ENCODE peak calls at places on chromosome 3, in nine cellular contexts. S is colonic mucosa, L is coronary artery, E is stomach, P is fibroblast of lung, W is ovary, A is dorsolateral prefrontal cortex, Q is Peyer's patch, Z is HFF-Myc. V is an unnamed sample.

GRCh38 chr3:69568458-69568857 is 170.8 kb upstream of the MITF start:
- DNase-seq in P (peak; percentile 88), Q (no peak), Z (no peak), A (no peak), E (no peak), L (no peak), S (no peak), W (no peak), V (no peak)

GRCh38 chr3:183411216-183411922 is 17.1 kb downstream of the MCF2L2 start:
- DNase-seq in W (no peak), A (no peak), P (no peak), Z (no peak), L (no peak), S (no peak), Q (no peak), E (no peak), V (no peak)

GRCh38 chr3:183680061-183680460 is 17.5 kb upstream of the YEATS2 start:
- DNase-seq in Q (no peak), A (no peak), S (no peak), P (no peak), Z (no peak), W (no peak), L (no peak), E (no peak), V (no peak)

GRCh38 chr3:175432338-175433025 is 573.3 kb downstream of the NAALADL2 start:
- DNase-seq in Q (no peak), L (no peak), S (no peak), A (no peak), W (no peak), Z (peak; percentile 82), E (no peak), P (peak; percentile 53), V (no peak)

GRCh38 chr3:172647823-172648222 is 63.0 kb downstream of the NCEH1 start:
- DNase-seq in Z (no peak), L (no peak), A (no peak), P (no peak), S (no peak), Q (no peak), E (peak; percentile 70), W (no peak), V (no peak)

GRCh38 chr3:186514296-186515002 is 29.7 kb downstream of the CRYGS start:
- DNase-seq in P (no peak), S (no peak), L (no peak), E (no peak), Q (no peak), Z (no peak), A (no peak), W (no peak), V (no peak)

GRCh38 chr3:18099611-18100010 is 325.5 kb downstream of the SATB1 start:
- DNase-seq in S (no peak), A (no peak), Q (no peak), W (no peak), L (no peak), P (no peak), E (no peak), Z (no peak), V (no peak)

GRCh38 chr3:142705256-142705655 is 18.6 kb upstream of the TRPC1 start:
- DNase-seq in A (no peak), L (no peak), P (peak; percentile 12), Z (no peak), W (no peak), S (no peak), E (no peak), Q (no peak), V (no peak)

GRCh38 chr3:4895848-4896247 is 83.4 kb upstream of the BHLHE40 start:
- DNase-seq in A (no peak), Q (no peak), W (peak; percentile 44), E (no peak), P (peak; percentile 3), S (no peak), Z (no peak), L (no peak), V (no peak)

GRCh38 chr3:120436523-120437050 is 14.2 kb downstream of the FSTL1 start:
- DNase-seq in Z (no peak), P (no peak), W (no peak), Q (no peak), A (no peak), E (no peak), S (no peak), L (peak; percentile 50), V (no peak)

GRCh38 chr3:123385499-123385898 is 63.4 kb downstream of the ADCY5 start:
- DNase-seq in Q (no peak), S (no peak), W (peak; percentile 15), L (no peak), E (no peak), A (no peak), Z (no peak), P (no peak), V (no peak)

GRCh38 chr3:111923821-111924220 is 55.0 kb upstream of the ABHD10 start:
- DNase-seq in L (no peak), S (no peak), Q (no peak), P (no peak), Z (no peak), E (no peak), W (no peak), A (no peak), V (no peak)
- H3K4me3 ChIP-seq in L (no peak overlapping the region), S (no peak overlapping the region), Q (no peak overlapping the region), P (no peak overlapping the region), Z (no peak overlapping the region), E (no peak overlapping the region), W (no peak overlapping the region), A (no peak overlapping the region), V (no peak overlapping the region)

DNA sequence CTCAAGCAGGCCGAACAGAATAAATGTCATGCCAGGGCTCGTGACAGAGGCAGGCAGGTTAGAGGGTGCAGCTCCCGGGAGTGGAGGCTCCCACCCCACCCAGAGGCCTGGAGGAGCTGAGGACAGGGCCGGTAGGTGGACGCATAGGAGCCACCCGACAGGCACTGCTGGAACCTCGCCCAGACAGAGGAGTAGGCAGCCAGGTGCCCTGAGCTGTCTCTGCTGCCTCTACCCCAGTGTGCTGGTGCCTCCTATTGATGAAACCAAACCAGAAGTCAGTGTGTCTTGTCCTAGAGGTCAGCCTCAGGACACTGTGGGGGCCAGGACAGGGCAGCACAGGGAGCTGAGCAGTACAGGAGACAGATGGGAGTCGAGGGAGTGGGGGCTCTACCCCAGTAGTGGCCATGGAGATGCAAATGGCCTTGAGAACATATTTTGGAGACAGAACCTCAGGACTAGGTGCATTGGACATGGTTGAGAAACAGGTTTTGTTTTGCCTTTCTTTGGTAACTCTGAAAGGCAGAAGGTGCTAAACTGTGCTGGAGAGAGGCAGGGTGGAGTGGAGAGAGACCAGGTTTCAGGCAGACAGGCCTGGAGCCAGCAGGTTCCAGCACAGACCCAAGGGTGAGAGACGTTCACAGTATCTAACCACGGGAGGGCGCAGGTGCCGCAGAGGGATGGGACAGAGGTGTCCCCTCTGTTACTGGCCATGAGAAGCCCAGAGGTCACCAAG is 15.4 kb upstream of the KLF15 start:
- DNase-seq in W (peak; percentile 35), S (no peak), L (no peak), P (no peak), Q (no peak), A (no peak), Z (no peak), E (no peak), V (no peak)
- TF ChIP-seq CTCF in W (no peak), S (no peak), L (no peak), P (no peak), Q (no peak), A (no peak), Z (no peak), E (no peak), V (no peak)

DNA sequence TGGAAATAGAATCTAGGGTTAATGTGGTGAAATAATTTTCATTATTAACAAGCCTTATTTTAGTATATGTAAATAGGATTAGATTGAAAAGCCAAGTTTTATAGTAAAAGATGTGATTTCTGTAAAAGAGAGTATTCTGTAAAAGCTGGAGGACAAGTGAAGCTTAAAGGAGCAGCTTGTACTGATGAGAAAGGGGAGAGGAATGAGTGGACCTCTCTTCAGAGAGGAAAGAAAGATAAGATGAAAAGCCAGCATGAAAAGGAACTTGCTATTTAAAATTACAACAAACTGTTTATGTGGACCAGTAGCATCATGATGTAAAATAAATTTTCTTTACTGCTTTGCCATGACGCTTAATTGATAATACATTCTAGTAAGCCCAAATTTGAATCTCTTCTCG is 18.5 kb downstream of the ALCAM start:
- DNase-seq in A (no peak), L (no peak), E (no peak), Q (no peak), S (no peak), W (no peak), P (no peak), Z (no peak), V (no peak)
- H3K4me3 ChIP-seq in A (no peak overlapping the region), L (no peak overlapping the region), E (no peak overlapping the region), Q (no peak overlapping the region), S (no peak overlapping the region), W (no peak overlapping the region), P (no peak overlapping the region), Z (no peak overlapping the region), V (no peak overlapping the region)

GRCh38 chr3:194141415-194142155 is 5.6 kb downstream of the HES1 start:
- DNase-seq in E (peak; percentile 95), Z (no peak), S (peak; percentile 91), A (peak; percentile 78), Q (peak; percentile 66), W (peak; percentile 93), P (peak; percentile 80), L (peak; percentile 95), V (no peak)
- TF ChIP-seq CTCF in E (no peak), Z (no peak), S (no peak), A (no peak), Q (no peak), W (no peak), P (no peak), L (no peak), V (no peak)

DNA sequence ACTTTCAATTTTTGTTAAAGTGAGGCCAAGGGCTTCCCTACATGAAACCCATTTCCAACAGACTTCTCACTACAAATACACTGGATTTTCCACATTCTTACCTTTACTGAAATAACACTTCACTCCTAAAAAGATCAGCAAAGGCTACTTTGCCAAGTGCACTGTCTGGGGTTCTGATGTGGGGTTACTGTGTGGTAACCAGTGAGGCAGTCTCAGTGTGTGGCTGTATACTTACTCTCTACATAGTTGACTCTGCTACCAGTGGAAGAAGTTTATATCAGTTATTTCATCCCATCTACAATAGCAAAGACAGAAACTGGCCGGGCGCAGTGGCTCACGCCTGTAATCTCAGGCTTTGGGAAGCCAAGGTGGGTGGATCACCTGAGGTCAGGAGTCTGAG is 5.6 kb downstream of the WDR82 start:
- DNase-seq in Z (no peak), Q (no peak), E (no peak), P (no peak), W (peak; percentile 15), S (no peak), L (no peak), A (no peak), V (no peak)
- H3K4me3 ChIP-seq in Z (no peak overlapping the region), Q (no peak overlapping the region), E (no peak overlapping the region), P (no peak overlapping the region), W (no peak overlapping the region), S (no peak overlapping the region), L (no peak overlapping the region), A (no peak overlapping the region), V (no peak overlapping the region)

GRCh38 chr3:10397879-10398278 is 77.0 kb upstream of the SEC13 start:
- DNase-seq in Q (no peak), W (no peak), E (no peak), A (no peak), P (no peak), L (no peak), Z (no peak), S (no peak), V (no peak)
- TF ChIP-seq CTCF in Q (no peak), W (no peak), E (no peak), A (no peak), P (no peak), L (no peak), Z (no peak), S (no peak), V (no peak)

GRCh38 chr3:13881536-13882410 is 1.9 kb upstream of the WNT7A start:
- DNase-seq in Z (no peak), P (no peak), W (no peak), L (peak; percentile 38), E (no peak), S (no peak), A (no peak), Q (no peak), V (no peak)
- H3K4me3 ChIP-seq in Z (no peak overlapping the region), P (no peak overlapping the region), W (no peak overlapping the region), L (no peak overlapping the region), E (no peak overlapping the region), S (no peak overlapping the region), A (no peak overlapping the region), Q (no peak overlapping the region), V (no peak overlapping the region)

V was measured in kidney epithelial cell.